ENCODE peak calls at places on chromosomes 6 and 20, in seven cellular contexts. D, U, O, J, W, N and M are unnamed samples.

GRCh38 chr6:50681213-50681824 is 32.0 kb upstream of the TFAP2D start:
- DNase-seq in D (no peak), U (no peak), O (no peak), J (no peak), W (no peak), N (no peak), M (no peak)

GRCh38 chr6:137112067-137112355 is 61.4 kb downstream of the IL22RA2 start:
- DNase-seq in D (no peak), U (no peak), O (no peak), J (no peak), W (no peak), N (no peak), M (no peak)

GRCh38 chr6:161449521-161449920 is 175.7 kb upstream of the AGPAT4 start:
- DNase-seq in D (no peak), U (no peak), O (no peak), J (no peak), W (no peak), N (no peak), M (no peak)

GRCh38 chr20:62805711-62806382 is 1.2 kb downstream of the OGFR start:
- DNase-seq in D (no peak), U (no peak), O (no peak), J (no peak), W (peak), N (no peak), M (no peak)

GRCh38 chr6:51594981-51595380 is 492.4 kb downstream of the PKHD1 start:
- DNase-seq in D (no peak), U (no peak), O (no peak), J (no peak), W (no peak), N (no peak), M (no peak)

GRCh38 chr6:26271640-26272090 is 93.3 kb upstream of the BTN3A2 start:
- DNase-seq in D (no peak), U (no peak), O (no peak), J (no peak), W (no peak), N (no peak), M (no peak)

GRCh38 chr6:3320238-3320637 is 61.5 kb downstream of the PSMG4 start:
- DNase-seq in D (no peak), U (no peak), O (no peak), J (no peak), W (no peak), N (no peak), M (no peak)

GRCh38 chr20:15818651-15819071 is 754.6 kb downstream of the KIF16B start:
- DNase-seq in D (no peak), U (no peak), O (no peak), J (no peak), W (peak), N (no peak), M (no peak)

GRCh38 chr6:130202782-130203181 is 20.0 kb downstream of the SAMD3 start:
- DNase-seq in D (peak), U (no peak), O (no peak), J (no peak), W (no peak), N (no peak), M (peak)

GRCh38 chr6:6697620-6698019 is 109.1 kb downstream of the LY86 start:
- DNase-seq in D (no peak), U (no peak), O (no peak), J (no peak), W (no peak), N (no peak), M (no peak)

GRCh38 chr6:56101141-56101553 is 146.2 kb downstream of the COL21A1 start:
- DNase-seq in D (no peak), U (no peak), O (peak), J (no peak), W (peak), N (no peak), M (no peak)

GRCh38 chr6:134619077-134619476 is 301.2 kb upstream of the SGK1 start:
- DNase-seq in D (no peak), U (no peak), O (no peak), J (no peak), W (no peak), N (no peak), M (no peak)

GRCh38 chr6:21295846-21296245 is 297.7 kb upstream of the SOX4 start:
- DNase-seq in D (no peak), U (no peak), O (no peak), J (no peak), W (no peak), N (no peak), M (no peak)

GRCh38 chr20:324177-325042 is 942 bp upstream of the SOX12 start:
- DNase-seq in D (peak), U (peak), O (peak), J (peak), W (peak), N (no peak), M (peak)

GRCh38 chr6:73506246-73506645 is 14.6 kb downstream of the EEF1A1 start:
- DNase-seq in D (no peak), U (no peak), O (no peak), J (no peak), W (no peak), N (no peak), M (no peak)

GRCh38 chr6:34113532-34113931 is 32.4 kb downstream of the GRM4 start:
- DNase-seq in D (no peak), U (no peak), O (no peak), J (no peak), W (no peak), N (no peak), M (no peak)

GRCh38 chr20:1805161-1805581 is 90.0 kb upstream of the SIRPA start:
- DNase-seq in D (no peak), U (no peak), O (no peak), J (no peak), W (no peak), N (no peak), M (no peak)

GRCh38 chr6:6788394-6789020 is 200.0 kb downstream of the LY86 start:
- DNase-seq in D (peak), U (peak), O (no peak), J (peak), W (no peak), N (no peak), M (peak)

GRCh38 chr6:110053395-110054240 is 75.5 kb downstream of the GPR6 start:
- DNase-seq in D (peak), U (peak), O (peak), J (no peak), W (peak), N (no peak), M (no peak)
- TF ChIP-seq SP1 in D (no peak), U (no peak), O (no peak), J (no peak), W (no peak), N (no peak), M (no peak)

GRCh38 chr6:36906539-36906938 is 20.8 kb downstream of the C6orf89 start:
- DNase-seq in D (no peak), U (no peak), O (no peak), J (no peak), W (no peak), N (no peak), M (no peak)
- TF ChIP-seq SP1 in D (no peak), U (no peak), O (no peak), J (no peak), W (no peak), N (no peak), M (no peak)

GRCh38 chr6:37696841-37697735 is 595 bp downstream of the MDGA1 start:
- DNase-seq in D (peak), U (peak), O (no peak), J (peak), W (no peak), N (no peak), M (peak)
- TF ChIP-seq SP1 in D (no peak), U (no peak), O (no peak), J (no peak), W (no peak), N (no peak), M (no peak)

DNA sequence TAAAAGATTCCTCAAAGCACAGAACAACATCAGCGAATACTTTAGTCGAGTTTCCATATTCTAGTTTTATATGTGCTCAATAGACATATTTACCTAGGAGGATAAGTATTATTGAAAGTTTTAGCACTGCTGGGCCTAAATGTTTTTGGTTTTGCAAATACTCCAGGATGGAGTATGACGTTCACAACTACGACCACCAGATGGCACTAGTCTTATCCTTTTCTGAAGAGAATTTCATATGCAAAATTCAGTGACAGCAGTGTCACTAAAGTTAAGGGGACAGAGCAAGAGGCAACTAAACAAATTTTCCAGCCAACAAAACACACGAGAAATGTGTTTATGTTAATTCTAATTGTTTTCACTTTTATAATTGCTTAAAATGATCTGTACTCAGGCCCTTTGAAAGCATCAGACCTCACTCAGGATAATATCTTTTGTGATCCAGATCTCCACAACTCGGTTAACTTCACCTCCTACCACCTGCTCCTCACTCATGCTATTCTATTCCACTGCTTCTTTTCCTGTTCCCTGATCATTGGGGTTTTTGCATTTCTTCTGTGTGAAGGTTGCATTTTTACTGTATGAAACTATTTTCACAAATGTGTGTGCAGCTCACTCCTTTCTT is 220.8 kb downstream of the TRDN start:
- DNase-seq in D (peak), U (peak), O (peak), J (peak), W (peak), N (no peak), M (peak)
- TF ChIP-seq SP1 in D (no peak), U (no peak), O (no peak), J (no peak), W (no peak), N (no peak), M (no peak)

GRCh38 chr6:55009114-55009513 is 162.5 kb downstream of the FAM83B start:
- DNase-seq in D (no peak), U (no peak), O (no peak), J (no peak), W (no peak), N (no peak), M (peak)
- TF ChIP-seq SP1 in D (no peak), U (no peak), O (no peak), J (no peak), W (no peak), N (no peak), M (no peak)

DNA sequence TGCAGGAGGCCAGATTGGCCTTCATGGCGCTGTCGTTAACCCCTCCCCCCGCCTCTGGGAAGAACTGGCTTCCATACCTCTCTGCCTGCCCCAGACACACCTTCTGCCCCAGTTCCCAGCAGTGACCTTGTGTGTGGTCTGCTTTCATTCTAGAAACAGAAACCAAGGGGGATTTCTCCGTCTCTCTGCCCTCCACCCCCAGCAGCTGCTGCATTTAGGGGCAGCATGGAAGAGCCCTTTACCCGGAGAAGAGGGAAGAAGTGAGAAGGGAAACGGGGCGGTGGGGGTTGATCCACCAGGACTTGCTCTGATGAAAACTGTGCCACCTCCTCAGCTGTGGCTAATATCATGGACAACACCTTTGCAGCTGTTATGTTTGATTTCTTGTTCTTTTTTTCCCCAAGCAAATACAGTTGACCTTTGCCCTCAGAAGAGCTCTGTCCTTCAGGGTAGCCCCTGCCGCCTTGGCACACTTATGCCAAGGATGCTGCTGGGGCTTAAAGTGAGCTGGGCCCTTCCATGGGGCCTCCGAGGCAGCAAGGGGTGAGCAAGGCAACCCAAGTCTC is 6.1 kb downstream of the GLP1R start:
- DNase-seq in D (no peak), U (no peak), O (no peak), J (no peak), W (no peak), N (no peak), M (peak)
- TF ChIP-seq SP1 in D (no peak), U (no peak), O (no peak), J (no peak), W (no peak), N (no peak), M (no peak)

GRCh38 chr6:13924146-13924948 is 405 bp upstream of the RNF182 start:
- DNase-seq in D (peak), U (peak), O (no peak), J (peak), W (no peak), N (no peak), M (peak)
- TF ChIP-seq SP1 in D (peak), U (no peak), O (no peak), J (no peak), W (no peak), N (no peak), M (no peak)

GRCh38 chr6:156126535-156126934 is 650.6 kb upstream of the ARID1B start:
- DNase-seq in D (no peak), U (no peak), O (no peak), J (no peak), W (no peak), N (no peak), M (no peak)

GRCh38 chr6:156131221-156131903 is 645.8 kb upstream of the ARID1B start:
- DNase-seq in D (no peak), U (no peak), O (no peak), J (no peak), W (no peak), N (peak), M (no peak)
- TF ChIP-seq SP1 in D (no peak), U (no peak), O (no peak), J (no peak), W (no peak), N (no peak), M (no peak)

GRCh38 chr20:13650474-13650873 is 11.7 kb upstream of the TASP1 start:
- DNase-seq in D (no peak), U (no peak), O (no peak), J (no peak), W (no peak), N (no peak), M (no peak)
- TF ChIP-seq SP1 in D (no peak), U (no peak), O (no peak), J (no peak), W (no peak), N (no peak), M (no peak)